ENCODE peak calls at places on chromosomes 5 and 9, in eight cellular contexts. One of them, this sample, is unnamed.

GRCh38 chr5:10655041-10655685 is 91.3 kb downstream of the ANKRD33B start:
- DNase-seq in astrocyte of the spinal cord: peak; percentile 25
- DNase-seq in gastrocnemius medialis: no peak
- DNase-seq in heart right ventricle: no peak
- DNase-seq in esophagus squamous epithelium: no peak
- DNase-seq in AG09309: no peak
- DNase-seq in cardiac fibroblast: no peak
- DNase-seq in left ventricle myocardium inferior: no peak
- DNase-seq in this sample: no peak

GRCh38 chr9:33375238-33375840 is 27.0 kb downstream of the AQP7 start:
- DNase-seq in astrocyte of the spinal cord: no peak
- DNase-seq in gastrocnemius medialis: peak; percentile 17
- DNase-seq in heart right ventricle: no peak
- DNase-seq in esophagus squamous epithelium: no peak
- DNase-seq in AG09309: no peak
- DNase-seq in cardiac fibroblast: no peak
- DNase-seq in left ventricle myocardium inferior: no peak
- DNase-seq in this sample: no peak

GRCh38 chr9:72773570-72773969 is 179.3 kb downstream of the ALDH1A1 start:
- DNase-seq in astrocyte of the spinal cord: peak; percentile 24
- DNase-seq in gastrocnemius medialis: no peak
- DNase-seq in heart right ventricle: no peak
- DNase-seq in esophagus squamous epithelium: no peak
- DNase-seq in AG09309: no peak
- DNase-seq in cardiac fibroblast: no peak
- DNase-seq in left ventricle myocardium inferior: no peak
- DNase-seq in this sample: no peak

GRCh38 chr5:149904977-149905376 is 39.6 kb downstream of the PDE6A start:
- DNase-seq in astrocyte of the spinal cord: no peak
- DNase-seq in gastrocnemius medialis: no peak
- DNase-seq in heart right ventricle: no peak
- DNase-seq in esophagus squamous epithelium: no peak
- DNase-seq in AG09309: no peak
- DNase-seq in cardiac fibroblast: no peak
- DNase-seq in left ventricle myocardium inferior: no peak
- DNase-seq in this sample: no peak

GRCh38 chr5:137734962-137735530 is 843 bp downstream of the KLHL3 start:
- DNase-seq in astrocyte of the spinal cord: peak; percentile 54
- DNase-seq in gastrocnemius medialis: no peak
- DNase-seq in heart right ventricle: peak; percentile 55
- DNase-seq in esophagus squamous epithelium: no peak
- DNase-seq in AG09309: no peak
- DNase-seq in cardiac fibroblast: peak; percentile 71
- DNase-seq in left ventricle myocardium inferior: peak; percentile 32
- DNase-seq in this sample: no peak

GRCh38 chr5:135319458-135319857 is 79.6 kb downstream of the MACROH2A1 start:
- DNase-seq in astrocyte of the spinal cord: no peak
- DNase-seq in gastrocnemius medialis: no peak
- DNase-seq in heart right ventricle: no peak
- DNase-seq in esophagus squamous epithelium: no peak
- DNase-seq in AG09309: no peak
- DNase-seq in cardiac fibroblast: no peak
- DNase-seq in left ventricle myocardium inferior: no peak
- DNase-seq in this sample: no peak

GRCh38 chr5:173858025-173858674 is 30.0 kb upstream of the CPEB4 start:
- DNase-seq in astrocyte of the spinal cord: no peak
- DNase-seq in gastrocnemius medialis: no peak
- DNase-seq in heart right ventricle: no peak
- DNase-seq in esophagus squamous epithelium: no peak
- DNase-seq in AG09309: no peak
- DNase-seq in cardiac fibroblast: no peak
- DNase-seq in left ventricle myocardium inferior: no peak
- DNase-seq in this sample: no peak

GRCh38 chr9:129757045-129757444 is 4.2 kb upstream of the PTGES start:
- DNase-seq in astrocyte of the spinal cord: no peak
- DNase-seq in gastrocnemius medialis: no peak
- DNase-seq in heart right ventricle: no peak
- DNase-seq in esophagus squamous epithelium: no peak
- DNase-seq in AG09309: no peak
- DNase-seq in cardiac fibroblast: no peak
- DNase-seq in left ventricle myocardium inferior: no peak
- DNase-seq in this sample: no peak

GRCh38 chr5:158877124-158877581 is 222.6 kb downstream of the EBF1 start:
- DNase-seq in astrocyte of the spinal cord: peak; percentile 56
- DNase-seq in gastrocnemius medialis: no peak
- DNase-seq in heart right ventricle: no peak
- DNase-seq in esophagus squamous epithelium: no peak
- DNase-seq in AG09309: no peak
- DNase-seq in cardiac fibroblast: peak; percentile 32
- DNase-seq in left ventricle myocardium inferior: no peak
- DNase-seq in this sample: no peak

GRCh38 chr5:33726422-33727165 is 165.2 kb downstream of the ADAMTS12 start:
- DNase-seq in astrocyte of the spinal cord: peak; percentile 46
- DNase-seq in gastrocnemius medialis: no peak
- DNase-seq in heart right ventricle: peak; percentile 11
- DNase-seq in esophagus squamous epithelium: no peak
- DNase-seq in AG09309: peak; percentile 7
- DNase-seq in cardiac fibroblast: peak; percentile 35
- DNase-seq in left ventricle myocardium inferior: no peak
- DNase-seq in this sample: no peak

GRCh38 chr5:66933066-66933465 is 263.5 kb downstream of the CD180 start:
- DNase-seq in astrocyte of the spinal cord: peak; percentile 70
- DNase-seq in gastrocnemius medialis: no peak
- DNase-seq in heart right ventricle: no peak
- DNase-seq in esophagus squamous epithelium: no peak
- DNase-seq in AG09309: no peak
- DNase-seq in cardiac fibroblast: peak; percentile 7
- DNase-seq in left ventricle myocardium inferior: no peak
- DNase-seq in this sample: no peak

GRCh38 chr5:149457393-149457763 is 78.3 kb upstream of the IL17B start:
- DNase-seq in astrocyte of the spinal cord: no peak
- DNase-seq in gastrocnemius medialis: no peak
- DNase-seq in heart right ventricle: no peak
- DNase-seq in esophagus squamous epithelium: no peak
- DNase-seq in AG09309: no peak
- DNase-seq in cardiac fibroblast: no peak
- DNase-seq in left ventricle myocardium inferior: no peak
- DNase-seq in this sample: no peak

GRCh38 chr5:169011009-169011408 is 289.9 kb downstream of the SLIT3 start:
- DNase-seq in astrocyte of the spinal cord: no peak
- DNase-seq in gastrocnemius medialis: no peak
- DNase-seq in heart right ventricle: no peak
- DNase-seq in esophagus squamous epithelium: no peak
- DNase-seq in AG09309: no peak
- DNase-seq in cardiac fibroblast: no peak
- DNase-seq in left ventricle myocardium inferior: no peak
- DNase-seq in this sample: no peak

GRCh38 chr9:18245911-18246310 is 228.0 kb upstream of the ADAMTSL1 start:
- DNase-seq in astrocyte of the spinal cord: no peak
- DNase-seq in gastrocnemius medialis: no peak
- DNase-seq in heart right ventricle: no peak
- DNase-seq in esophagus squamous epithelium: no peak
- DNase-seq in AG09309: no peak
- DNase-seq in cardiac fibroblast: no peak
- DNase-seq in left ventricle myocardium inferior: no peak
- DNase-seq in this sample: no peak

GRCh38 chr5:159340511-159340910 is 10.2 kb upstream of the IL12B start:
- DNase-seq in astrocyte of the spinal cord: no peak
- DNase-seq in gastrocnemius medialis: no peak
- DNase-seq in heart right ventricle: no peak
- DNase-seq in esophagus squamous epithelium: no peak
- DNase-seq in AG09309: no peak
- DNase-seq in cardiac fibroblast: no peak
- DNase-seq in left ventricle myocardium inferior: no peak
- DNase-seq in this sample: no peak

GRCh38 chr9:90021216-90021906 is 416.5 kb downstream of the GADD45G start:
- DNase-seq in astrocyte of the spinal cord: no peak
- DNase-seq in gastrocnemius medialis: no peak
- DNase-seq in heart right ventricle: no peak
- DNase-seq in esophagus squamous epithelium: no peak
- DNase-seq in AG09309: no peak
- DNase-seq in cardiac fibroblast: no peak
- DNase-seq in left ventricle myocardium inferior: no peak
- DNase-seq in this sample: no peak

GRCh38 chr9:87862536-87863268 is 20.0 kb upstream of the SPATA31E1 start:
- DNase-seq in astrocyte of the spinal cord: peak; percentile 69
- DNase-seq in gastrocnemius medialis: no peak
- DNase-seq in heart right ventricle: no peak
- DNase-seq in esophagus squamous epithelium: no peak
- DNase-seq in AG09309: peak; percentile 23
- DNase-seq in cardiac fibroblast: peak; percentile 64
- DNase-seq in left ventricle myocardium inferior: no peak
- DNase-seq in this sample: no peak

DNA sequence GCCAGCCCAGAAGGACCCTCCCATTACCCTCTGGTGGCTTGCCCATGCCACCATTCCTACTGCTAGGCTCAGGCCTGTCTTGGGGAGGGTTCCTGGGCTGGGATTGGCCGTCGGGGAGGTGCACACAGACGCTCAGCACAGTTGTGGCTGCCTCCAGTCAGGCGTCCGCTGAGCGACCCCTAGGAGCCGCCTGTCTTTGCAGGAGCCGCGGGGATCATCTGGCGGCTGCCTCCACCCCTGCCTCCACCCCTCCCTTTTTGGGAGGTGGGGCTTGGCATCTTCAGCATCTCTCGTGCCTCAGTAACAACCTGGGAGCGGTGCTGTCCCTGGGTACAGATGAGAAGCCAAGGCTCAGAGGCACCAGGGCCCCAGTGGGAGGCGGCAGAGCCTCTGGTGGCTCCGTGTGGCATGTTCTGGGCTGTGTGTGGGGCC is 39.6 kb downstream of the RXRA start:
- DNase-seq in astrocyte of the spinal cord: peak; percentile 43
- DNase-seq in gastrocnemius medialis: peak; percentile 97
- DNase-seq in heart right ventricle: peak; percentile 62
- DNase-seq in esophagus squamous epithelium: no peak
- DNase-seq in AG09309: no peak
- DNase-seq in cardiac fibroblast: peak; percentile 69
- DNase-seq in left ventricle myocardium inferior: peak; percentile 80
- DNase-seq in this sample: peak; percentile 69
- TF ChIP-seq CTCF in astrocyte of the spinal cord: no peak
- TF ChIP-seq CTCF in gastrocnemius medialis: peak; percentile 47
- TF ChIP-seq CTCF in heart right ventricle: peak; percentile 39
- TF ChIP-seq CTCF in esophagus squamous epithelium: no peak
- TF ChIP-seq CTCF in AG09309: no peak
- TF ChIP-seq CTCF in cardiac fibroblast: no peak
- TF ChIP-seq CTCF in left ventricle myocardium inferior: peak; percentile 33
- TF ChIP-seq CTCF in this sample: peak; percentile 5

GRCh38 chr5:152309926-152310450 is 95.1 kb downstream of the NMUR2 start:
- DNase-seq in astrocyte of the spinal cord: no peak
- DNase-seq in gastrocnemius medialis: no peak
- DNase-seq in heart right ventricle: no peak
- DNase-seq in esophagus squamous epithelium: no peak
- DNase-seq in AG09309: no peak
- DNase-seq in cardiac fibroblast: no peak
- DNase-seq in left ventricle myocardium inferior: no peak
- DNase-seq in this sample: no peak
- H3K4me3 ChIP-seq in astrocyte of the spinal cord: no peak overlapping the region
- H3K4me3 ChIP-seq in gastrocnemius medialis: no peak overlapping the region
- H3K4me3 ChIP-seq in heart right ventricle: no peak overlapping the region
- H3K4me3 ChIP-seq in esophagus squamous epithelium: no peak overlapping the region
- H3K4me3 ChIP-seq in AG09309: no peak overlapping the region
- H3K4me3 ChIP-seq in cardiac fibroblast: no peak overlapping the region
- H3K4me3 ChIP-seq in left ventricle myocardium inferior: no peak overlapping the region
- H3K4me3 ChIP-seq in this sample: no peak overlapping the region

GRCh38 chr5:146427619-146427997 is 19.5 kb upstream of the TCERG1 start:
- DNase-seq in astrocyte of the spinal cord: no peak
- DNase-seq in gastrocnemius medialis: no peak
- DNase-seq in heart right ventricle: no peak
- DNase-seq in esophagus squamous epithelium: no peak
- DNase-seq in AG09309: no peak
- DNase-seq in cardiac fibroblast: no peak
- DNase-seq in left ventricle myocardium inferior: no peak
- DNase-seq in this sample: no peak

GRCh38 chr5:146426853-146427618 is 20.1 kb upstream of the TCERG1 start:
- DNase-seq in astrocyte of the spinal cord: peak; percentile 50
- DNase-seq in gastrocnemius medialis: no peak
- DNase-seq in heart right ventricle: no peak
- DNase-seq in esophagus squamous epithelium: no peak
- DNase-seq in AG09309: no peak
- DNase-seq in cardiac fibroblast: peak; percentile 66
- DNase-seq in left ventricle myocardium inferior: no peak
- DNase-seq in this sample: no peak

GRCh38 chr5:146426305-146426704 is 20.8 kb upstream of the TCERG1 start:
- DNase-seq in astrocyte of the spinal cord: no peak
- DNase-seq in gastrocnemius medialis: no peak
- DNase-seq in heart right ventricle: no peak
- DNase-seq in esophagus squamous epithelium: no peak
- DNase-seq in AG09309: no peak
- DNase-seq in cardiac fibroblast: peak; percentile 15
- DNase-seq in left ventricle myocardium inferior: no peak
- DNase-seq in this sample: no peak

GRCh38 chr5:146428658-146429057 is 18.5 kb upstream of the TCERG1 start:
- DNase-seq in astrocyte of the spinal cord: no peak
- DNase-seq in gastrocnemius medialis: no peak
- DNase-seq in heart right ventricle: no peak
- DNase-seq in esophagus squamous epithelium: no peak
- DNase-seq in AG09309: no peak
- DNase-seq in cardiac fibroblast: no peak
- DNase-seq in left ventricle myocardium inferior: no peak
- DNase-seq in this sample: peak; percentile 83

DNA sequence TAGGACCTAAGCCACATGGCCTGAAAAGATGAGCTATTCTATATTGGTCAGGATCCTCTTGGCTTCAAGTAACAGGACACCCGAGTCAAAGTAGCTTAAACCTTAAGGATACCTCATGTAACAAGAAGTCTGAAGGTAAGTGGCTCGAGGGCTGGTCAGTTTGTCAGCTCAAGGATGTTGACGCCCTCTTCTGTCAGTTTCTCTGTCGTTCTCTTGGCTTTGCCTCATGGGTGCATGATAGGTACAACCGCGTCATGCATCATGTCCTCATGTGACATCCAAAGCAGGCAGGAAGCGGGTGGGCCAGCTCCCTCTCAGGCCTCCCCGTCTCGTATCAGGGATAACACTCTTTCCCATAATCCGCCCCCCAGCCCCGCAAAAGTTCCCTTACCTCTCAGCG is 22.1 kb upstream of the TCERG1 start:
- DNase-seq in astrocyte of the spinal cord: no peak
- DNase-seq in gastrocnemius medialis: no peak
- DNase-seq in heart right ventricle: no peak
- DNase-seq in esophagus squamous epithelium: no peak
- DNase-seq in AG09309: no peak
- DNase-seq in cardiac fibroblast: no peak
- DNase-seq in left ventricle myocardium inferior: no peak
- DNase-seq in this sample: no peak
- TF ChIP-seq CTCF in astrocyte of the spinal cord: no peak
- TF ChIP-seq CTCF in gastrocnemius medialis: no peak
- TF ChIP-seq CTCF in heart right ventricle: no peak
- TF ChIP-seq CTCF in esophagus squamous epithelium: no peak
- TF ChIP-seq CTCF in AG09309: no peak
- TF ChIP-seq CTCF in cardiac fibroblast: no peak
- TF ChIP-seq CTCF in left ventricle myocardium inferior: no peak
- TF ChIP-seq CTCF in this sample: no peak

DNA sequence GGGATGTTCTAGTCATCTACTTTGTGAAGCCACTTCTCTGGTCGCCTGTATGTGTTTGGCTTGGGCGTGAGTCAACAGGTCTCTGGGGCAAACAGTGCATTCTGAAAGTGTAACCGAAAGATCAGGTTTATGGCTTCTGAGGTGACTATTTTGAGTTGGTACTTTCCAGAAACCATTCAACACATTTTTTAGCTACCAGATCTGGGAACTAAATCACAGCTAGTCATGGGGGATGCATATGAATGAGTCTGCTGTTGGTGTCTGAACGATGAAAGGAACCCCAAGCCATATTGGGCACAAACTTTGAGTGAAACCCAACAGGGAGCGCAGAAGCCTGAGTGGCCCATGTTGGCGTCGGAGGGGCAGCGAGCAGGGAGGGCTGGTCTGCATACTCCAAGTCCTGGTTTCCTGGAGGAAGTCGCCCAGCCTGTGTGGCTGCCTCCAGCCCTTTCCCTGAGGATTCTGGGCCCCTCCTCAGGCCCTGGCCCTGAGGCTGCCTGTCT is 35.3 kb downstream of the UBE2QL1 start:
- DNase-seq in astrocyte of the spinal cord: no peak
- DNase-seq in gastrocnemius medialis: no peak
- DNase-seq in heart right ventricle: no peak
- DNase-seq in esophagus squamous epithelium: no peak
- DNase-seq in AG09309: no peak
- DNase-seq in cardiac fibroblast: no peak
- DNase-seq in left ventricle myocardium inferior: no peak
- DNase-seq in this sample: no peak
- H3K4me3 ChIP-seq in astrocyte of the spinal cord: no peak overlapping the region
- H3K4me3 ChIP-seq in gastrocnemius medialis: no peak overlapping the region
- H3K4me3 ChIP-seq in heart right ventricle: no peak overlapping the region
- H3K4me3 ChIP-seq in esophagus squamous epithelium: no peak overlapping the region
- H3K4me3 ChIP-seq in AG09309: no peak overlapping the region
- H3K4me3 ChIP-seq in cardiac fibroblast: no peak overlapping the region
- H3K4me3 ChIP-seq in left ventricle myocardium inferior: no peak overlapping the region
- H3K4me3 ChIP-seq in this sample: no peak overlapping the region